ENCODE peak calls at places on chromosome 14, in eight cellular contexts. J, N, U, B, C, I, Y and S are unnamed samples.

GRCh38 chr14:65006251-65006721 is 19.6 kb downstream of the FNTB start:
- DNase-seq in B (no peak), N (no peak), J (no peak), Y (no peak), C (no peak), U (no peak), I (no peak), S (peak; percentile 41)

GRCh38 chr14:86521032-86521730 is 991.2 kb downstream of the FLRT2 start:
- DNase-seq in C (no peak), B (no peak), J (no peak), Y (no peak), I (no peak), U (no peak), N (no peak), S (no peak)

GRCh38 chr14:76901171-76902055 is 75.2 kb downstream of the LRRC74A start:
- DNase-seq in B (no peak), N (no peak), Y (no peak), J (no peak), I (no peak), U (no peak), C (peak; percentile 69), S (no peak)

GRCh38 chr14:77808250-77808649 is 8.3 kb downstream of the ADCK1 start:
- DNase-seq in U (no peak), J (no peak), I (no peak), N (no peak), C (no peak), B (no peak), Y (peak; percentile 78), S (no peak)

GRCh38 chr14:31902915-31903646 is 174.0 kb upstream of the ARHGAP5 start:
- DNase-seq in B (no peak), N (no peak), I (no peak), C (no peak), Y (no peak), U (no peak), J (no peak), S (no peak)

GRCh38 chr14:105863296-105864108 is 337.1 kb downstream of the TMEM121 start:
- DNase-seq in J (peak; percentile 14), I (no peak), U (peak; percentile 42), B (no peak), Y (no peak), C (no peak), N (no peak), S (no peak)

GRCh38 chr14:65957631-65958205 is 528.5 kb upstream of the CCDC196 start:
- DNase-seq in N (no peak), I (no peak), C (no peak), U (no peak), Y (no peak), J (no peak), B (no peak), S (no peak)

GRCh38 chr14:21723431-21724045 is 49.9 kb upstream of the OR4E1 start:
- DNase-seq in B (peak; percentile 75), Y (no peak), I (no peak), C (no peak), J (no peak), N (no peak), U (no peak), S (peak; percentile 12)

GRCh38 chr14:38079886-38080285 is 127.8 kb upstream of the SSTR1 start:
- DNase-seq in N (no peak), C (no peak), I (no peak), U (no peak), Y (no peak), B (no peak), J (no peak), S (no peak)

GRCh38 chr14:93011650-93012317 is 88.8 kb downstream of the CHGA start:
- DNase-seq in C (peak; percentile 81), B (no peak), I (no peak), N (no peak), U (no peak), Y (no peak), J (no peak), S (no peak)

GRCh38 chr14:31059152-31059924 is 33.2 kb upstream of the STRN3 start:
- DNase-seq in N (peak; percentile 28), C (no peak), I (peak; percentile 51), B (no peak), J (peak; percentile 58), Y (peak; percentile 92), U (no peak), S (peak; percentile 84)

GRCh38 chr14:32372154-32372553 is 43.1 kb downstream of the AKAP6 start:
- DNase-seq in Y (no peak), N (peak; percentile 80), B (no peak), U (no peak), J (no peak), C (no peak), I (no peak), S (peak; percentile 71)

GRCh38 chr14:21070610-21071224 is 613 bp downstream of the ARHGEF40 start:
- DNase-seq in U (peak; percentile 78), I (peak; percentile 44), B (no peak), C (no peak), N (no peak), J (peak; percentile 46), Y (peak; percentile 68), S (peak; percentile 75)

GRCh38 chr14:61812347-61813100 is 50.3 kb downstream of the SNAPC1 start:
- DNase-seq in U (no peak), I (peak; percentile 19), J (no peak), C (no peak), Y (no peak), B (no peak), N (no peak), S (peak; percentile 11)

GRCh38 chr14:28412076-28412475 is 354.5 kb upstream of the FOXG1 start:
- DNase-seq in J (no peak), I (no peak), Y (no peak), U (no peak), B (no peak), N (no peak), C (no peak), S (no peak)

GRCh38 chr14:58693048-58693447 is 55.3 kb downstream of the DACT1 start:
- DNase-seq in I (no peak), J (no peak), N (no peak), Y (no peak), U (no peak), C (no peak), B (no peak), S (no peak)

GRCh38 chr14:74400328-74400727 is 25.7 kb downstream of the SYNDIG1L start:
- DNase-seq in Y (no peak), U (no peak), C (no peak), J (no peak), I (no peak), B (no peak), N (no peak), S (peak; percentile 19)

GRCh38 chr14:100712490-100712889 is 14.2 kb upstream of the DLK1 start:
- DNase-seq in Y (no peak), N (no peak), B (no peak), I (no peak), C (no peak), U (no peak), J (no peak), S (no peak)

GRCh38 chr14:52124791-52125661 is 56.2 kb upstream of the NID2 start:
- DNase-seq in I (no peak), C (no peak), J (no peak), Y (no peak), B (no peak), N (peak; percentile 72), U (no peak), S (peak; percentile 84)

GRCh38 chr14:101077511-101078074 is 174.1 kb upstream of the RTL1 start:
- DNase-seq in J (peak; percentile 17), N (no peak), Y (no peak), C (no peak), U (no peak), I (no peak), B (no peak), S (peak; percentile 10)

GRCh38 chr14:24892730-24893059 is 157.3 kb downstream of the STXBP6 start:
- DNase-seq in J (no peak), C (no peak), N (no peak), Y (no peak), I (no peak), U (no peak), B (no peak), S (no peak)

GRCh38 chr14:64440494-64440893 is 24.8 kb upstream of the AKAP5 start:
- DNase-seq in C (no peak), I (no peak), U (no peak), N (no peak), J (no peak), B (no peak), Y (peak; percentile 35), S (no peak)

GRCh38 chr14:103243764-103244737 is 90.0 kb upstream of the EIF5 start:
- DNase-seq in B (no peak), C (no peak), I (no peak), U (no peak), J (no peak), Y (no peak), N (no peak), S (peak; percentile 17)

GRCh38 chr14:68792022-68792829 is 641 bp downstream of the ZFP36L1 start:
- DNase-seq in N (no peak), C (no peak), I (no peak), Y (no peak), B (peak; percentile 36), U (no peak), J (no peak), S (no peak)

GRCh38 chr14:96071561-96071960 is 32.4 kb downstream of the C14orf132 start:
- DNase-seq in I (no peak), J (no peak), N (no peak), U (peak; percentile 19), B (no peak), C (no peak), Y (no peak), S (no peak)

GRCh38 chr14:104898870-104899510 is 25.7 kb upstream of the PLD4 start:
- DNase-seq in J (no peak), B (no peak), N (no peak), I (peak; percentile 47), C (no peak), U (peak; percentile 69), Y (no peak), S (no peak)

GRCh38 chr14:90239139-90239538 is 17.2 kb upstream of the PSMC1 start:
- DNase-seq in B (no peak), U (no peak), J (no peak), I (no peak), N (no peak), Y (no peak), C (no peak), S (peak; percentile 45)

GRCh38 chr14:62736426-62737043 is 308.7 kb downstream of the KCNH5 start:
- DNase-seq in U (no peak), C (no peak), N (no peak), I (no peak), J (no peak), B (no peak), Y (no peak), S (peak; percentile 58)

GRCh38 chr14:53900499-53900898 is 56.1 kb downstream of the BMP4 start:
- DNase-seq in N (no peak), J (peak; percentile 22), Y (no peak), U (no peak), B (no peak), C (no peak), I (peak; percentile 70), S (peak; percentile 92)

GRCh38 chr14:96801931-96802330 is 4.7 kb downstream of the VRK1 start:
- DNase-seq in U (no peak), J (no peak), B (no peak), Y (no peak), N (no peak), I (no peak), C (no peak), S (no peak)

GRCh38 chr14:59354666-59355065 is 110.5 kb downstream of the GPR135 start:
- DNase-seq in Y (no peak), J (no peak), N (peak; percentile 30), B (no peak), I (no peak), C (no peak), U (no peak), S (peak; percentile 53)

GRCh38 chr14:53888535-53889386 is 67.9 kb downstream of the BMP4 start:
- DNase-seq in Y (no peak), I (no peak), C (no peak), B (no peak), J (no peak), U (no peak), N (no peak), S (no peak)

GRCh38 chr14:64891839-64892375 is 12.2 kb upstream of the SPTB start:
- DNase-seq in J (no peak), Y (peak; percentile 58), U (no peak), I (no peak), B (peak; percentile 38), N (peak; percentile 38), C (peak; percentile 73), S (peak; percentile 74)